ENCODE peak calls at places on chromosomes 13 and 19, in seven cellular contexts. Z, X, U, K, W, G and R are unnamed samples.

GRCh38 chr13:22648325-22648758 is 532.4 kb upstream of the SGCG start:
- DNase-seq in Z (no peak), X (no peak), U (no peak), K (no peak), W (no peak), G (no peak), R (no peak)

GRCh38 chr13:112205990-112206389 is 139.0 kb downstream of the SOX1 start:
- DNase-seq in Z (no peak), X (no peak), U (no peak), K (no peak), W (no peak), G (no peak), R (no peak)

GRCh38 chr19:2549701-2550191 is 73.8 kb downstream of the GADD45B start:
- DNase-seq in Z (no peak), X (no peak), U (no peak), K (peak; percentile 95), W (peak; percentile 82), G (peak; percentile 98), R (peak; percentile 32)

GRCh38 chr19:45296365-45296764 is 26.3 kb downstream of the CKM start:
- DNase-seq in Z (no peak), X (no peak), U (no peak), K (no peak), W (no peak), G (no peak), R (no peak)

GRCh38 chr19:52398091-52398461 is 427 bp downstream of the ZNF528 start:
- DNase-seq in Z (no peak), X (no peak), U (peak; percentile 0), K (no peak), W (no peak), G (peak; percentile 7), R (no peak)

GRCh38 chr13:66114127-66114526 is 1116.0 kb downstream of the PCDH9 start:
- DNase-seq in Z (no peak), X (no peak), U (no peak), K (no peak), W (no peak), G (no peak), R (no peak)

GRCh38 chr19:45881082-45881908 is 4.6 kb downstream of the IRF2BP1 start:
- DNase-seq in Z (no peak), X (no peak), U (no peak), K (no peak), W (no peak), G (no peak), R (no peak)

GRCh38 chr19:49114630-49115363 is 627 bp downstream of the LIN7B start:
- DNase-seq in Z (no peak), X (peak; percentile 79), U (peak; percentile 42), K (no peak), W (peak; percentile 60), G (peak; percentile 54), R (no peak)

GRCh38 chr13:25752957-25753540 is 298.8 kb downstream of the SHISA2 start:
- DNase-seq in Z (no peak), X (no peak), U (peak; percentile 35), K (peak; percentile 74), W (no peak), G (peak; percentile 78), R (no peak)

GRCh38 chr13:42173789-42174343 is 98.1 kb upstream of the AKAP11 start:
- DNase-seq in Z (no peak), X (no peak), U (no peak), K (no peak), W (no peak), G (no peak), R (no peak)

GRCh38 chr13:27973291-27973690 is 4.2 kb upstream of the CDX2 start:
- DNase-seq in Z (no peak), X (no peak), U (no peak), K (no peak), W (no peak), G (no peak), R (no peak)

GRCh38 chr13:78758549-78758948 is 99.6 kb upstream of the OBI1 start:
- DNase-seq in Z (no peak), X (no peak), U (no peak), K (no peak), W (no peak), G (no peak), R (no peak)

GRCh38 chr13:98411617-98412310 is 165.1 kb downstream of the STK24 start:
- DNase-seq in Z (no peak), X (no peak), U (no peak), K (no peak), W (no peak), G (no peak), R (no peak)

GRCh38 chr19:51837145-51837544 is 42.2 kb downstream of the FPR3 start:
- DNase-seq in Z (no peak), X (no peak), U (no peak), K (no peak), W (no peak), G (no peak), R (no peak)

GRCh38 chr19:35755160-35755549 is 1.7 kb downstream of the HSPB6 start:
- DNase-seq in Z (no peak), X (no peak), U (no peak), K (no peak), W (no peak), G (no peak), R (no peak)

GRCh38 chr19:46975918-46976782 is 43.5 kb upstream of the NPAS1 start:
- DNase-seq in Z (no peak), X (peak; percentile 93), U (no peak), K (peak; percentile 96), W (peak; percentile 88), G (peak; percentile 99), R (peak; percentile 85)

GRCh38 chr13:72097568-72097967 is 230.6 kb upstream of the DACH1 start:
- DNase-seq in Z (no peak), X (no peak), U (no peak), K (no peak), W (no peak), G (no peak), R (no peak)

GRCh38 chr13:113483504-113484287 is 6.8 kb downstream of the DCUN1D2 start:
- DNase-seq in Z (no peak), X (no peak), U (no peak), K (no peak), W (no peak), G (no peak), R (no peak)

GRCh38 chr19:11373166-11373884 is 1.1 kb upstream of the SWSAP1 start:
- DNase-seq in Z (no peak), X (no peak), U (no peak), K (no peak), W (no peak), G (peak; percentile 31), R (no peak)

GRCh38 chr19:27805848-27806247 is 1407.1 kb downstream of the UQCRFS1 start:
- DNase-seq in Z (no peak), X (no peak), U (no peak), K (no peak), W (no peak), G (no peak), R (no peak)